ENCODE peak calls at places on chromosome 7, in eight cellular contexts. One of them, this sample, is unnamed.

GRCh38 chr7:9981950-9982349 is 991.7 kb upstream of the PHF14 start:
- DNase-seq in HCT116: no peak
- DNase-seq in AG04450: no peak
- DNase-seq in PC-3: no peak
- DNase-seq in psoas muscle: no peak
- DNase-seq in breast epithelium: no peak
- DNase-seq in Panc1: no peak
- DNase-seq in HAP-1: no peak
- DNase-seq in this sample: no peak

GRCh38 chr7:55574062-55574717 is 1.9 kb upstream of the VOPP1 start:
- DNase-seq in HCT116: no peak
- DNase-seq in HAP-1: no peak
- DNase-seq in breast epithelium: no peak
- DNase-seq in AG04450: no peak
- DNase-seq in psoas muscle: no peak
- DNase-seq in PC-3: no peak
- DNase-seq in Panc1: no peak
- DNase-seq in this sample: no peak

GRCh38 chr7:81245353-81245752 is 326.5 kb upstream of the SEMA3C start:
- DNase-seq in PC-3: no peak
- DNase-seq in breast epithelium: no peak
- DNase-seq in Panc1: no peak
- DNase-seq in HAP-1: no peak
- DNase-seq in HCT116: no peak
- DNase-seq in AG04450: no peak
- DNase-seq in psoas muscle: no peak
- DNase-seq in this sample: no peak

GRCh38 chr7:69827140-69827919 is 229.1 kb downstream of the AUTS2 start:
- DNase-seq in psoas muscle: no peak
- DNase-seq in breast epithelium: no peak
- DNase-seq in Panc1: no peak
- DNase-seq in HCT116: no peak
- DNase-seq in PC-3: no peak
- DNase-seq in HAP-1: no peak
- DNase-seq in AG04450: no peak
- DNase-seq in this sample: no peak

GRCh38 chr7:117688126-117688525 is 185.1 kb downstream of the CTTNBP2 start:
- DNase-seq in HAP-1: no peak
- DNase-seq in AG04450: no peak
- DNase-seq in breast epithelium: no peak
- DNase-seq in HCT116: no peak
- DNase-seq in PC-3: no peak
- DNase-seq in Panc1: no peak
- DNase-seq in psoas muscle: no peak
- DNase-seq in this sample: no peak

GRCh38 chr7:131235489-131236317 is 92.0 kb upstream of the MKLN1 start:
- DNase-seq in HCT116: peak; percentile 74
- DNase-seq in breast epithelium: no peak
- DNase-seq in HAP-1: no peak
- DNase-seq in AG04450: peak; percentile 93
- DNase-seq in Panc1: peak; percentile 98
- DNase-seq in psoas muscle: no peak
- DNase-seq in PC-3: peak; percentile 93
- DNase-seq in this sample: peak; percentile 89

GRCh38 chr7:138813945-138814344 is 15.9 kb upstream of the ATP6V0A4 start:
- DNase-seq in PC-3: no peak
- DNase-seq in HAP-1: no peak
- DNase-seq in psoas muscle: no peak
- DNase-seq in HCT116: no peak
- DNase-seq in AG04450: no peak
- DNase-seq in Panc1: no peak
- DNase-seq in breast epithelium: no peak
- DNase-seq in this sample: no peak

GRCh38 chr7:158249692-158250091 is 337.9 kb downstream of the PTPRN2 start:
- DNase-seq in PC-3: no peak
- DNase-seq in AG04450: no peak
- DNase-seq in Panc1: no peak
- DNase-seq in psoas muscle: no peak
- DNase-seq in HCT116: no peak
- DNase-seq in breast epithelium: no peak
- DNase-seq in HAP-1: no peak
- DNase-seq in this sample: no peak

GRCh38 chr7:157490465-157490912 is 153.7 kb downstream of the DNAJB6 start:
- DNase-seq in breast epithelium: no peak
- DNase-seq in PC-3: peak; percentile 95
- DNase-seq in HCT116: peak; percentile 62
- DNase-seq in Panc1: peak; percentile 33
- DNase-seq in AG04450: no peak
- DNase-seq in psoas muscle: no peak
- DNase-seq in HAP-1: no peak
- DNase-seq in this sample: no peak

GRCh38 chr7:133115596-133115995 is 33.7 kb upstream of the CHCHD3 start:
- DNase-seq in Panc1: no peak
- DNase-seq in HAP-1: no peak
- DNase-seq in HCT116: no peak
- DNase-seq in breast epithelium: no peak
- DNase-seq in AG04450: no peak
- DNase-seq in PC-3: no peak
- DNase-seq in psoas muscle: no peak
- DNase-seq in this sample: no peak

GRCh38 chr7:107387077-107387476 is 82.8 kb upstream of the GPR22 start:
- DNase-seq in PC-3: no peak
- DNase-seq in breast epithelium: no peak
- DNase-seq in AG04450: no peak
- DNase-seq in Panc1: no peak
- DNase-seq in psoas muscle: peak; percentile 57
- DNase-seq in HCT116: no peak
- DNase-seq in HAP-1: no peak
- DNase-seq in this sample: no peak
- H3K4me3 ChIP-seq in PC-3: no peak overlapping the region
- H3K4me3 ChIP-seq in breast epithelium: no peak overlapping the region
- H3K4me3 ChIP-seq in AG04450: no peak overlapping the region
- H3K4me3 ChIP-seq in Panc1: no peak overlapping the region
- H3K4me3 ChIP-seq in psoas muscle: no peak overlapping the region
- H3K4me3 ChIP-seq in HCT116: no peak overlapping the region
- H3K4me3 ChIP-seq in HAP-1: no peak overlapping the region
- H3K4me3 ChIP-seq in this sample: no peak overlapping the region

GRCh38 chr7:94376281-94376680 is 18.4 kb upstream of the COL1A2 start:
- DNase-seq in breast epithelium: no peak
- DNase-seq in psoas muscle: no peak
- DNase-seq in PC-3: no peak
- DNase-seq in HCT116: no peak
- DNase-seq in Panc1: no peak
- DNase-seq in AG04450: no peak
- DNase-seq in HAP-1: no peak
- DNase-seq in this sample: no peak

GRCh38 chr7:94375167-94375566 is 19.5 kb upstream of the COL1A2 start:
- DNase-seq in psoas muscle: no peak
- DNase-seq in breast epithelium: peak; percentile 23
- DNase-seq in AG04450: peak; percentile 94
- DNase-seq in PC-3: no peak
- DNase-seq in HAP-1: no peak
- DNase-seq in HCT116: no peak
- DNase-seq in Panc1: no peak
- DNase-seq in this sample: no peak

GRCh38 chr7:94375713-94376112 is 19.0 kb upstream of the COL1A2 start:
- DNase-seq in psoas muscle: no peak
- DNase-seq in AG04450: peak; percentile 94
- DNase-seq in HCT116: no peak
- DNase-seq in Panc1: no peak
- DNase-seq in PC-3: no peak
- DNase-seq in breast epithelium: no peak
- DNase-seq in HAP-1: no peak
- DNase-seq in this sample: no peak

GRCh38 chr7:94374721-94375120 is 20.0 kb upstream of the COL1A2 start:
- DNase-seq in HAP-1: no peak
- DNase-seq in breast epithelium: no peak
- DNase-seq in HCT116: no peak
- DNase-seq in PC-3: no peak
- DNase-seq in AG04450: no peak
- DNase-seq in psoas muscle: no peak
- DNase-seq in Panc1: no peak
- DNase-seq in this sample: no peak

DNA sequence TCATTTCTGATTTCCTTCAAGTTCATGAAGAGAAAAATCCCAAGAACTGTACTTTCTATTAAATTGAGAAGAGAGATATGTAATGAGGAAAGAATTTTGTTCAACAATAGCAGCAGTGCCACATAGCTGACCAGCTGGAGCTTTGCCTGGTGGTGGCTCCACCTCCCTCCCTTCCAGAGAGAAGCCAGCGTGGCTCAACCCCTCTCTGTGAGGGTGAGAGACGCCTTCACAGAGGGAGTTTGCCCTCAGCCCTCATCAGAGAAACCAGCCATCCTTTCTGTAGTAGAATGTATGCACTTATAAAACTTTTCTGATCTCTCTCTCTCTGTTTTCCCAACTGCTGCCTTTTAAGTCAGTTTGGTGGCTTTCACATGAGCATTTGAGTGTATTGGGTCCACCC is 20.5 kb upstream of the COL1A2 start:
- DNase-seq in psoas muscle: peak; percentile 83
- DNase-seq in PC-3: peak; percentile 17
- DNase-seq in Panc1: no peak
- DNase-seq in AG04450: peak; percentile 87
- DNase-seq in HCT116: no peak
- DNase-seq in HAP-1: no peak
- DNase-seq in breast epithelium: no peak
- DNase-seq in this sample: no peak
- H3K4me3 ChIP-seq in psoas muscle: no peak overlapping the region
- H3K4me3 ChIP-seq in PC-3: no peak overlapping the region
- H3K4me3 ChIP-seq in Panc1: no peak overlapping the region
- H3K4me3 ChIP-seq in AG04450: peak overlapping the region; percentile 50
- H3K4me3 ChIP-seq in HCT116: no peak overlapping the region
- H3K4me3 ChIP-seq in HAP-1: no peak overlapping the region
- H3K4me3 ChIP-seq in breast epithelium: peak overlapping the region; percentile 47
- H3K4me3 ChIP-seq in this sample: no peak overlapping the region

GRCh38 chr7:74325230-74325565 is 36.0 kb downstream of the CLIP2 start:
- DNase-seq in HAP-1: no peak
- DNase-seq in AG04450: no peak
- DNase-seq in HCT116: no peak
- DNase-seq in PC-3: no peak
- DNase-seq in psoas muscle: no peak
- DNase-seq in breast epithelium: no peak
- DNase-seq in Panc1: no peak
- DNase-seq in this sample: no peak
- H3K4me3 ChIP-seq in HAP-1: no peak overlapping the region
- H3K4me3 ChIP-seq in AG04450: no peak overlapping the region
- H3K4me3 ChIP-seq in HCT116: no peak overlapping the region
- H3K4me3 ChIP-seq in PC-3: no peak overlapping the region
- H3K4me3 ChIP-seq in psoas muscle: no peak overlapping the region
- H3K4me3 ChIP-seq in breast epithelium: no peak overlapping the region
- H3K4me3 ChIP-seq in Panc1: no peak overlapping the region
- H3K4me3 ChIP-seq in this sample: no peak overlapping the region

DNA sequence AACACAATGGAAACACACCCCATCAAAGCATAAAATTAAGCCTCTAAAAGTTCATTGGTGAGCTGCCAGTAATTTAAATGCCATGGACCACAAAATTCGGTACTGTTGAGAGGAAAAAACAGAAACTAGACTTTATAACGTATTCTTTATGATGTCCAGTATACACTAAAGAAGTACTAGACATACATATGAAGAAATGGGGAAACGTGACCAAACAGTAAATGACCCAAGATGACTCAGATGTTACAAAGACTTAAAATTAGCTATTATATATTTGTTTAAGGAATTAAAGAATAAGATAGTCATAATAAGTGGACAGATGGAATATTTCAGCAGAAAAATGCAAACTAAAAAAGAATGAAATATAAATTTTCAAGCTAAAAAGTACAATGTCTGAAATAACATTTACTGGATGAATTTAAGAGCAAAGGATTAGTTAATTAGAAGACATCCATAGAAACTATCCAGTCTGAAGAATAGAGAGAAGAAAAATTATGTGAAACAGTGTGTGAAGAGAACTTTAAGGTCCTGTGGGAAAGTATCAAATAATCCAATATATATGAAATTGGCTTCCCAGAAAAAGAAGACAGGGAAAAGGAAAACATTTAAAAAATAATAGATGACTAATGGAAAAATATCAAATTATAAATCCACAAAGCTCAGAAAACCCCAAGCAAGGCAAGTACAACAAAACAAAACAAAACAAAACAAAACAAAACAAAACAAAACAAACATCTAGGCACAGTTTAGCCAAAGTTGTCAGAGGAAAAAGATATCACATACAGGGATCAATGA is 69.4 kb downstream of the SAMD9 start:
- DNase-seq in psoas muscle: no peak
- DNase-seq in HCT116: no peak
- DNase-seq in AG04450: no peak
- DNase-seq in breast epithelium: no peak
- DNase-seq in Panc1: no peak
- DNase-seq in PC-3: peak; percentile 37
- DNase-seq in HAP-1: no peak
- DNase-seq in this sample: no peak
- H3K4me3 ChIP-seq in psoas muscle: no peak overlapping the region
- H3K4me3 ChIP-seq in HCT116: no peak overlapping the region
- H3K4me3 ChIP-seq in AG04450: no peak overlapping the region
- H3K4me3 ChIP-seq in breast epithelium: no peak overlapping the region
- H3K4me3 ChIP-seq in Panc1: no peak overlapping the region
- H3K4me3 ChIP-seq in PC-3: no peak overlapping the region
- H3K4me3 ChIP-seq in HAP-1: no peak overlapping the region
- H3K4me3 ChIP-seq in this sample: no peak overlapping the region